ENCODE peak calls at places on chromosome 6, in five cellular contexts. K is HuH-7; L is stimulated activated CD4-positive, alpha-beta T cell treated with anti-CD3 and anti-CD28 coated beads, Interleukin-4, amount 100 ng/mL, for 48 hours; Z is prostate gland; C is HFFc6. Y is an unnamed sample.

GRCh38 chr6:133730881-133731280 is 158.0 kb upstream of the TCF21 start:
- DNase-seq in K (no peak), L (no peak), Z (no peak), C (no peak), Y (no peak)

GRCh38 chr6:8277769-8278168 is 157.6 kb downstream of the SLC35B3 start:
- DNase-seq in K (no peak), L (no peak), Z (no peak), C (no peak), Y (no peak)

GRCh38 chr6:125512621-125513020 is 210.9 kb upstream of the HDDC2 start:
- DNase-seq in K (no peak), L (no peak), Z (no peak), C (no peak), Y (no peak)

GRCh38 chr6:2432258-2432657 is 186.9 kb upstream of the GMDS start:
- DNase-seq in K (no peak), L (no peak), Z (no peak), C (peak; percentile 92), Y (no peak)

GRCh38 chr6:147735924-147736323 is 227.4 kb downstream of the SAMD5 start:
- DNase-seq in K (no peak), L (no peak), Z (no peak), C (no peak), Y (no peak)

GRCh38 chr6:146289816-146290588 is 253.6 kb upstream of the RAB32 start:
- DNase-seq in K (no peak), L (no peak), Z (no peak), C (peak; percentile 25), Y (no peak)

GRCh38 chr6:140766999-140767398 is 1365.7 kb upstream of the GJE1 start:
- DNase-seq in K (no peak), L (no peak), Z (no peak), C (no peak), Y (no peak)

GRCh38 chr6:26033132-26033941 is 53.9 kb upstream of the HFE start:
- DNase-seq in K (peak; percentile 89), L (no peak), Z (peak; percentile 85), C (peak; percentile 99), Y (peak; percentile 83)

GRCh38 chr6:36127462-36128016 is 2.8 kb upstream of the MAPK13 start:
- DNase-seq in K (no peak), L (no peak), Z (no peak), C (peak; percentile 92), Y (no peak)

GRCh38 chr6:110902091-110902490 is 27.5 kb downstream of the AMD1 start:
- DNase-seq in K (no peak), L (no peak), Z (no peak), C (no peak), Y (no peak)

GRCh38 chr6:3965071-3965718 is 113.7 kb downstream of the FAM217A start:
- DNase-seq in K (no peak), L (no peak), Z (no peak), C (no peak), Y (no peak)

GRCh38 chr6:17816921-17817611 is 110.3 kb upstream of the NUP153 start:
- DNase-seq in K (peak; percentile 6), L (no peak), Z (no peak), C (peak; percentile 46), Y (no peak)

GRCh38 chr6:135189344-135189743 is 8.2 kb downstream of the MYB start:
- DNase-seq in K (no peak), L (no peak), Z (no peak), C (no peak), Y (no peak)

GRCh38 chr6:129517288-129517687 is 192.7 kb downstream of the ARHGAP18 start:
- DNase-seq in K (peak; percentile 15), L (no peak), Z (no peak), C (no peak), Y (no peak)

GRCh38 chr6:9086331-9086730 is 651.0 kb upstream of the SLC35B3 start:
- DNase-seq in K (no peak), L (no peak), Z (no peak), C (peak; percentile 14), Y (no peak)

GRCh38 chr6:151493495-151494234 is at the start of gene CCDC170:
- DNase-seq in K (peak; percentile 66), L (no peak), Z (no peak), C (no peak), Y (peak; percentile 82)

GRCh38 chr6:166940643-166941068 is 15.7 kb downstream of the RNASET2 start:
- DNase-seq in K (no peak), L (no peak), Z (no peak), C (no peak), Y (no peak)

GRCh38 chr6:56860466-56860865 is 94.4 kb upstream of the BEND6 start:
- DNase-seq in K (no peak), L (no peak), Z (no peak), C (no peak), Y (no peak)

GRCh38 chr6:148152244-148152643 is 190.4 kb upstream of the SASH1 start:
- DNase-seq in K (no peak), L (no peak), Z (no peak), C (no peak), Y (no peak)

GRCh38 chr6:156876302-156876701 is 99.1 kb downstream of the ARID1B start:
- DNase-seq in K (peak; percentile 51), L (no peak), Z (no peak), C (no peak), Y (peak; percentile 64)

GRCh38 chr6:89605861-89606260 is 32.7 kb downstream of the LYRM2 start:
- DNase-seq in K (no peak), L (no peak), Z (peak; percentile 84), C (no peak), Y (no peak)

GRCh38 chr6:139325686-139326085 is 33.9 kb upstream of the TXLNB start:
- DNase-seq in K (no peak), L (no peak), Z (no peak), C (no peak), Y (no peak)

Y was measured in ecto neural progenitor cell.